ENCODE peak calls at places on chromosomes 4 and X, in four cellular contexts. One of them, this sample, is unnamed.

GRCh38 chrX:22135994-22136684 is 104.0 kb downstream of the PHEX start:
- DNase-seq in mesenchymal stem cell: peak; percentile 64
- DNase-seq in OCI-LY7: peak; percentile 40
- DNase-seq in K562: peak; percentile 44
- DNase-seq in this sample: peak; percentile 76

GRCh38 chr4:43757147-43757546 is 691.5 kb downstream of the KCTD8 start:
- DNase-seq in mesenchymal stem cell: no peak
- DNase-seq in OCI-LY7: no peak
- DNase-seq in K562: no peak
- DNase-seq in this sample: peak; percentile 43

GRCh38 chr4:61662362-61662761 is 462.2 kb downstream of the ADGRL3 start:
- DNase-seq in mesenchymal stem cell: no peak
- DNase-seq in OCI-LY7: no peak
- DNase-seq in K562: no peak
- DNase-seq in this sample: no peak

GRCh38 chrX:25105251-25105650 is 89.5 kb upstream of the ARX start:
- DNase-seq in mesenchymal stem cell: no peak
- DNase-seq in OCI-LY7: no peak
- DNase-seq in K562: no peak
- DNase-seq in this sample: no peak

GRCh38 chr4:83890231-83890630 is 354.3 kb downstream of the GPAT3 start:
- DNase-seq in mesenchymal stem cell: no peak
- DNase-seq in OCI-LY7: no peak
- DNase-seq in K562: no peak
- DNase-seq in this sample: no peak

GRCh38 chrX:19303216-19303880 is 40.4 kb upstream of the PDHA1 start:
- DNase-seq in mesenchymal stem cell: peak; percentile 0
- DNase-seq in OCI-LY7: no peak
- DNase-seq in K562: no peak
- DNase-seq in this sample: peak; percentile 3

GRCh38 chrX:128653524-128653923 is 601.3 kb upstream of the ACTRT1 start:
- DNase-seq in mesenchymal stem cell: no peak
- DNase-seq in OCI-LY7: no peak
- DNase-seq in K562: no peak
- DNase-seq in this sample: no peak

GRCh38 chrX:71542411-71542810 is 9.5 kb downstream of the OGT start:
- DNase-seq in mesenchymal stem cell: peak; percentile 43
- DNase-seq in OCI-LY7: no peak
- DNase-seq in K562: no peak
- DNase-seq in this sample: peak; percentile 55

GRCh38 chrX:22323541-22323940 is 50.8 kb downstream of the CBLL2 start:
- DNase-seq in mesenchymal stem cell: peak; percentile 66
- DNase-seq in OCI-LY7: no peak
- DNase-seq in K562: no peak
- DNase-seq in this sample: peak; percentile 81

GRCh38 chr4:7638984-7639789 is 204.5 kb upstream of the PSAPL1 start:
- DNase-seq in mesenchymal stem cell: peak; percentile 22
- DNase-seq in OCI-LY7: no peak
- DNase-seq in K562: no peak
- DNase-seq in this sample: no peak

GRCh38 chr4:149987777-149988410 is 90.4 kb upstream of the DCLK2 start:
- DNase-seq in mesenchymal stem cell: no peak
- DNase-seq in OCI-LY7: no peak
- DNase-seq in K562: no peak
- DNase-seq in this sample: no peak

GRCh38 chrX:138897621-138898492 is 186.3 kb upstream of the FGF13 start:
- DNase-seq in mesenchymal stem cell: no peak
- DNase-seq in OCI-LY7: no peak
- DNase-seq in K562: no peak
- DNase-seq in this sample: no peak

DNA sequence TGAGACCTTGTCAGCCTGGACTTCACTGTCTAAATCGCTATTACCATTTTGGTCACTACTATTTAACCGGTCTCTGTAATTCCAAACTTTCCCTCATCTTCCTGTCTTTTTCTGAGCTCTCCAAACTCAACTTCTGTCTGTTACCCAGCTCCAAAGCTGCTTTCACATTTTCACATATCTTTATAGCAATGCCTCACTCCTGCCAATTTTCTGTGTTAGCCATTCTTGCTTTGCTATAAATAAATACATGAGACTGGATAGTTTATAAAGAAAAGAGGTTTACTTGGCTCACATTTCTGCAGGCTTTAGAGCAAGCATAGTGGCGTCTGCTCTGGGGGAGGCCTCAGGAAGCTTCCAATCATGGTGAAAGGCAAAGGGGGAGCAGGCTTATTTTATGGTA is 368.3 kb upstream of the GNPDA2 start:
- DNase-seq in mesenchymal stem cell: no peak
- DNase-seq in OCI-LY7: no peak
- DNase-seq in K562: no peak
- DNase-seq in this sample: no peak
- H2AFZ ChIP-seq in mesenchymal stem cell: no peak overlapping the region
- H2AFZ ChIP-seq in OCI-LY7: no peak overlapping the region
- H2AFZ ChIP-seq in K562: no peak overlapping the region
- H2AFZ ChIP-seq in this sample: no peak overlapping the region

DNA sequence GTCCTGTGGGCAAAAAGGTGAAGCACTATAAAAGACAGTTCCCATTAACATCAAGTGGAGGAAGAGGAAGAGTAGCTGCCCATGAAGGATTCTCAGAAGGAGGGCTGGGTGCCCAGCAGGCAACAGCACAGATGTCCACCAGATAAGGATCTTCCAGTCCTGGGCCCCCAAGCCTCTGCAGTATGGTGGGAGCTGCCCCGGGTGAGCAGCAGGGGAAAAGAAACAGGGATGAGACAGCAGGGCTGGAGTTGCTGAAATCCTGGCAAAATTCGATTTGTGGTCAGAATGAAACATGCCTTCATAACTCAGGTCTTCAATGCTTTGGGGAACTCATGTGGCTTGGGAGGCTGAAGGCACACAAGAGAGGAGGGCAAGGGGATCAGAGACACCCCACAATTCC is 94.6 kb downstream of the RASL11B start:
- DNase-seq in mesenchymal stem cell: no peak
- DNase-seq in OCI-LY7: no peak
- DNase-seq in K562: no peak
- DNase-seq in this sample: no peak
- H3K27ac ChIP-seq in mesenchymal stem cell: no peak overlapping the region
- H3K27ac ChIP-seq in OCI-LY7: no peak overlapping the region
- H3K27ac ChIP-seq in K562: no peak overlapping the region
- H3K27ac ChIP-seq in this sample: no peak overlapping the region

GRCh38 chr4:97504713-97505112 is 638.6 kb downstream of the STPG2 start:
- DNase-seq in mesenchymal stem cell: no peak
- DNase-seq in OCI-LY7: no peak
- DNase-seq in K562: no peak
- DNase-seq in this sample: no peak
- H2AFZ ChIP-seq in mesenchymal stem cell: no peak overlapping the region
- H2AFZ ChIP-seq in OCI-LY7: no peak overlapping the region
- H2AFZ ChIP-seq in K562: no peak overlapping the region
- H2AFZ ChIP-seq in this sample: no peak overlapping the region

GRCh38 chr4:144627663-144628076 is 18.3 kb upstream of the HHIP start:
- DNase-seq in mesenchymal stem cell: peak; percentile 8
- DNase-seq in OCI-LY7: no peak
- DNase-seq in K562: no peak
- DNase-seq in this sample: peak; percentile 84

DNA sequence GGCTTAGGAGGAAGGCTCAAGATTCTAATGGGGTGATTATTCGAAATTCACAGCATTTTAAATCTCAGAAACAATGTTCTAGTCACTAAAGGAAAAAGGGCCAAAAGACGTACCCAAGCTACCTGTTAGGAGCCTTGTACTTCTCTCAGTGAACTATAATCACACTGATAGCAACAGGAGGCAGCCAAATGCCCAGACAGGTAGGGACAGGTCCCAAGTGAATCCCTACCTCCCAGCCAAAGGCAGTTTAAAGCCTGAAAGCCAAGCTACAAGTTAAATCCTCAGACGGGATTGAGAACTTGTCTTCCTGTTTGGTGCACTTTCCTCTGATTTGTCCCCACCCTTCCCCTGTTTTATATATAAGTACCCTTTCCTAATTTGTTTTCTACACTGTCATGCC is 24.3 kb upstream of the HHIP start:
- DNase-seq in mesenchymal stem cell: no peak
- DNase-seq in OCI-LY7: no peak
- DNase-seq in K562: no peak
- DNase-seq in this sample: no peak
- H3K27ac ChIP-seq in mesenchymal stem cell: no peak overlapping the region
- H3K27ac ChIP-seq in OCI-LY7: no peak overlapping the region
- H3K27ac ChIP-seq in K562: no peak overlapping the region
- H3K27ac ChIP-seq in this sample: no peak overlapping the region

GRCh38 chr4:78562687-78563086 is 11.1 kb downstream of the ANXA3 start:
- DNase-seq in mesenchymal stem cell: no peak
- DNase-seq in OCI-LY7: no peak
- DNase-seq in K562: no peak
- DNase-seq in this sample: no peak
- H2AFZ ChIP-seq in mesenchymal stem cell: no peak overlapping the region
- H2AFZ ChIP-seq in OCI-LY7: no peak overlapping the region
- H2AFZ ChIP-seq in K562: no peak overlapping the region
- H2AFZ ChIP-seq in this sample: no peak overlapping the region

DNA sequence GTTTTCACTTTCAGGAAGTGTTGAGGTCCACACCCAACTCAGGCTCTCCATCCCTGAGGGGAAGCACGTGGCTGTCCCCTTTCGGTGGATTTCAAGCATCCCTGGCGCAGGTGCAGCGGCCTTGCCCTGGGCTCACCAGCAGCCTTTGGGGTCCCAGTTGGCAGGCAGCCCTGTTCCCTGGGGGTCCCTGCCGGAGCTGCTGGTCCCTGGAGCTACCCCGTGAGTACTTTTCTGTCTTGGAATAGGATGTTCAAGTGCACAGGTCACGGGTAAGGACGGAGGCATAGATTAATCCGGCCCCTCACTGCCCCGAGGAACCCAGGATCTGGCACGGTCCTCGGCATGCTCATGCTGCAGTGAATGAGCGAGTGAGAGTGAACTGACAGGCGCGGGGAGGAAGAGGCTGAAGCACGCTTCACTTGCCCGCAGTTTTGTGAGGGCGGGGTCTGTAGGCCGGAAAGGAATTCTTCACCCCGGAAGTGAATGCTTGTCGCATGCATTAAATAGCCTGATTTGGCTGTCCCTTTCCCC is 117.2 kb upstream of the FAT1 start:
- DNase-seq in mesenchymal stem cell: no peak
- DNase-seq in OCI-LY7: no peak
- DNase-seq in K562: peak; percentile 22
- DNase-seq in this sample: no peak
- H3K27ac ChIP-seq in mesenchymal stem cell: no peak overlapping the region
- H3K27ac ChIP-seq in OCI-LY7: no peak overlapping the region
- H3K27ac ChIP-seq in K562: peak overlapping the region; percentile 68
- H3K27ac ChIP-seq in this sample: peak overlapping the region; percentile 94

DNA sequence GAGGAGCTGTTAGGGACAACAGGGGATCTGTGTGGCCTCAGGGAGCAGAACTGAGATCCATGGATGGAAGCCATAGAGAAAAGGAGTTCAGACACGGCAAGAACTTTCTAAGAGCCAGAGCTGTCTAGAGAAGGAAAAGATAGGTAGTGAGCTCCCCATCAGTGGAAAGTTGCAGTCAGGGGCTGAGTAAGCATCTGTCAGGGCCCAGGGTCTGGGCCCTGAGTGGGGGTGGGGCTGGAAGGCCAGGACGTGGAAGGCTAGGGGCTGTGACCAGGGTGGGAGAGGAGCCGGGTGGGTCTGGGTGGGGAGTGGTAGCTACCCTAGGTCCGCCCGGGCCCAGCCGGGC is 324 bp upstream of the MSN start:
- DNase-seq in mesenchymal stem cell: no peak
- DNase-seq in OCI-LY7: no peak
- DNase-seq in K562: no peak
- DNase-seq in this sample: no peak
- H2AFZ ChIP-seq in mesenchymal stem cell: no peak overlapping the region
- H2AFZ ChIP-seq in OCI-LY7: peak overlapping the region; percentile 41
- H2AFZ ChIP-seq in K562: peak overlapping the region; percentile 79
- H2AFZ ChIP-seq in this sample: no peak overlapping the region

This sample was measured in fibroblast of lung.